ENCODE peak calls at places on chromosomes 13 and 19, in ten cellular contexts. Q is ascending aorta, V is PC-3, O is A549, S is BJ, K is lower lobe of right lung, T is cardiac fibroblast, P is heart right ventricle, I is astrocyte, D is AG09309. W is an unnamed sample.

GRCh38 chr19:1046836-1047695 is 7.2 kb downstream of the ABCA7 start:
- DNase-seq in Q (no peak), V (no peak), O (no peak), S (no peak), K (no peak), T (no peak), P (no peak), I (no peak), D (no peak), W (no peak)

GRCh38 chr19:40613669-40614594 is 12.8 kb downstream of the LTBP4 start:
- DNase-seq in Q (peak; percentile 80), V (no peak), O (peak; percentile 72), S (peak; percentile 35), K (peak; percentile 92), T (peak; percentile 86), P (peak; percentile 79), I (peak; percentile 81), D (no peak), W (peak; percentile 86)

GRCh38 chr19:11693505-11694499 is 44.9 kb downstream of the ZNF823 start:
- DNase-seq in Q (no peak), V (peak; percentile 52), O (no peak), S (peak; percentile 49), K (no peak), T (peak; percentile 52), P (no peak), I (peak; percentile 25), D (peak; percentile 54), W (no peak)

GRCh38 chr19:32018014-32018413 is 327.4 kb upstream of the ZNF507 start:
- DNase-seq in Q (no peak), V (no peak), O (no peak), S (no peak), K (no peak), T (peak; percentile 50), P (no peak), I (peak; percentile 84), D (no peak), W (no peak)

GRCh38 chr19:8143041-8143440 is 6.4 kb downstream of the FBN3 start:
- DNase-seq in Q (no peak), V (no peak), O (no peak), S (no peak), K (no peak), T (no peak), P (no peak), I (no peak), D (no peak), W (no peak)

GRCh38 chr13:81639984-81640582 is 1299.2 kb upstream of the SPRY2 start:
- DNase-seq in Q (no peak), V (peak; percentile 56), O (no peak), S (no peak), K (no peak), T (no peak), P (no peak), I (no peak), D (no peak), W (peak; percentile 20)

GRCh38 chr13:79070343-79070974 is 335.6 kb downstream of the RBM26 start:
- DNase-seq in Q (no peak), V (no peak), O (no peak), S (no peak), K (no peak), T (no peak), P (no peak), I (no peak), D (no peak), W (no peak)

GRCh38 chr19:22052644-22053013 is 345 bp downstream of the ZNF257 start:
- DNase-seq in Q (no peak), V (no peak), O (no peak), S (no peak), K (no peak), T (no peak), P (peak; percentile 16), I (no peak), D (no peak), W (no peak)

GRCh38 chr19:42325896-42326771 is 699 bp downstream of the MEGF8 start:
- DNase-seq in Q (no peak), V (no peak), O (peak; percentile 59), S (no peak), K (no peak), T (no peak), P (no peak), I (no peak), D (no peak), W (peak; percentile 54)

GRCh38 chr19:15280915-15281683 is 48.9 kb upstream of the EPHX3 start:
- DNase-seq in Q (peak; percentile 84), V (peak; percentile 23), O (no peak), S (no peak), K (peak; percentile 80), T (peak; percentile 88), P (peak; percentile 88), I (peak; percentile 81), D (peak; percentile 54), W (peak; percentile 79)

GRCh38 chr19:24033308-24033961 is 53.6 kb upstream of the ZNF254 start:
- DNase-seq in Q (peak; percentile 93), V (peak; percentile 91), O (peak; percentile 96), S (peak; percentile 49), K (peak; percentile 92), T (peak; percentile 94), P (peak; percentile 87), I (peak; percentile 91), D (peak; percentile 68), W (peak; percentile 91)

GRCh38 chr13:110885966-110886365 is 28.9 kb downstream of the ANKRD10 start:
- DNase-seq in Q (no peak), V (no peak), O (no peak), S (no peak), K (no peak), T (no peak), P (no peak), I (no peak), D (no peak), W (no peak)

GRCh38 chr13:112770504-112770903 is 80.7 kb downstream of the ATP11A start:
- DNase-seq in Q (no peak), V (no peak), O (no peak), S (no peak), K (no peak), T (no peak), P (no peak), I (no peak), D (no peak), W (no peak)

GRCh38 chr13:49559006-49559405 is 26.4 kb downstream of the RCBTB1 start:
- DNase-seq in Q (no peak), V (no peak), O (no peak), S (no peak), K (no peak), T (no peak), P (no peak), I (no peak), D (no peak), W (no peak)

GRCh38 chr13:49549289-49549688 is 36.1 kb downstream of the RCBTB1 start:
- DNase-seq in Q (no peak), V (no peak), O (no peak), S (no peak), K (no peak), T (no peak), P (no peak), I (no peak), D (no peak), W (no peak)

GRCh38 chr13:49554387-49554786 is 31.0 kb downstream of the RCBTB1 start:
- DNase-seq in Q (no peak), V (no peak), O (no peak), S (no peak), K (no peak), T (no peak), P (no peak), I (no peak), D (no peak), W (no peak)

GRCh38 chr13:49551245-49551644 is 34.1 kb downstream of the RCBTB1 start:
- DNase-seq in Q (no peak), V (no peak), O (no peak), S (no peak), K (no peak), T (no peak), P (no peak), I (no peak), D (no peak), W (no peak)

GRCh38 chr13:49553888-49554287 is 31.5 kb downstream of the RCBTB1 start:
- DNase-seq in Q (no peak), V (no peak), O (no peak), S (no peak), K (no peak), T (no peak), P (no peak), I (no peak), D (no peak), W (no peak)
- TF ChIP-seq CTCF in Q (no peak), V (no peak), O (no peak), S (no peak), K (no peak), T (no peak), P (no peak), I (no peak), D (no peak), W (no peak)

GRCh38 chr19:35931161-35931873 is 4.9 kb upstream of the LRFN3 start:
- DNase-seq in Q (peak; percentile 100), V (peak; percentile 98), O (peak; percentile 100), S (peak; percentile 98), K (peak; percentile 100), T (peak; percentile 100), P (peak; percentile 99), I (peak; percentile 96), D (peak; percentile 97), W (peak; percentile 98)
- TF ChIP-seq CTCF in Q (peak; percentile 92), V (peak; percentile 81), O (peak; percentile 100), S (peak; percentile 91), K (peak; percentile 77), T (peak; percentile 86), P (peak; percentile 91), I (peak; percentile 68), D (peak; percentile 98), W (peak; percentile 59)

DNA sequence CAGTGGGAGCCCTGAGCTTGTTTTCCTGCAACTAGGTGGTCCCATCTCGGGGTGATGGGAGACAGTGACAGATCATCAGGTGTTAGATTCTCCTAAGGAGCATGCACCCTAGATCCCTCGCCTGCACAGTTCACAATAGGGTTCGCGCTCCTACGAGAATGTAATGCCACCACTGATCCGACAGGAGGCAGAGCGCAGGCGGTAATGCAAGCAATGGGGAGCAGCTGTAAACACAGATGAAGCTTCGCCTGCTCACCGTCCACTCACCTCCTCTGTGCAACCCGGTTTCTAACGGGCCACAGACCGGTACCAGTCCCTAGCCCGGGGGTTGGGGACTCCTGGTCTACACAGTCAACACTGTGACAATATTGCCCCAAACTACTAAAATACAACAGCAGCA is 38.8 kb downstream of the CARD8 start:
- DNase-seq in Q (no peak), V (no peak), O (no peak), S (no peak), K (no peak), T (no peak), P (no peak), I (no peak), D (no peak), W (peak; percentile 35)
- TF ChIP-seq CTCF in Q (no peak), V (no peak), O (no peak), S (no peak), K (no peak), T (no peak), P (no peak), I (no peak), D (no peak), W (peak; percentile 42)

DNA sequence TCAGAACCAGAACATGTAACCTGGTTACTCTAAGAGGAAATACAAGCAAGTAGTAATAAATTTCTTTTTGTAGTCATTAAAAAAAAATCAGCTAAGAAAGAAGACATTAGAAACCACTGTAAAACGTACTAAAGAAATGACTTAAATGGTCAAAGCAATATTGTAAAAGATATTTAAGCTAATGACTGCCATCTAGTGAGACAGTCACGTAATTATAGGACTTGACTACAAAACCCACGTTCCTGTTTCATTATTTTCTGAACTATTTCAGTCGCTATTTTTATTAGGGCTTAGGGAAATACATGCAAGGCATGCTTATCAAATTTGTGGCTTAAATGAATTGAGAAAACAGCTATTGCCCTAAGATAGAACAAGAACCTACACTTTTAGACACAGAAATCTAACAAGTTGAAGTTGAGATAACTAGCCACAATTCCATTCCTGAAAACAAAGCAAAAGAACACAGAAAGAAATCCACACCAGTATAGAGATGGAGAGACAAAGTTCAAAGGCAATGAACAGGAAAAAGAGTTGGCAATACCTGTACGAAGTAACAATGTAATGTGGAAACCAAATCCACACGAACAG is 17.9 kb downstream of the ALG5 start:
- DNase-seq in Q (no peak), V (peak; percentile 62), O (no peak), S (peak; percentile 36), K (no peak), T (peak; percentile 80), P (no peak), I (peak; percentile 36), D (no peak), W (no peak)
- TF ChIP-seq CTCF in Q (peak; percentile 49), V (peak; percentile 67), O (peak; percentile 51), S (peak; percentile 46), K (peak; percentile 48), T (peak; percentile 24), P (peak; percentile 65), I (peak; percentile 59), D (peak; percentile 39), W (peak; percentile 52)